ENCODE peak calls at places on chromosomes 2 and 18, in eight cellular contexts. One of them, this sample, is unnamed.

GRCh38 chr2:59206361-59206760 is 965.2 kb upstream of the FANCL start:
- DNase-seq in EL: no peak
- DNase-seq in T-helper 9 cell: no peak
- DNase-seq in BE2C: no peak
- DNase-seq in RPMI7951: no peak
- DNase-seq in frontal cortex: no peak
- DNase-seq in amniotic stem cell: no peak
- DNase-seq in H54: no peak
- DNase-seq in this sample: no peak

GRCh38 chr2:62307469-62308389 is 111.8 kb downstream of the B3GNT2 start:
- DNase-seq in frontal cortex: no peak
- DNase-seq in BE2C: no peak
- DNase-seq in H54: no peak
- DNase-seq in T-helper 9 cell: no peak
- DNase-seq in RPMI7951: no peak
- DNase-seq in EL: no peak
- DNase-seq in amniotic stem cell: no peak
- DNase-seq in this sample: no peak

GRCh38 chr2:67626656-67627055 is 229.5 kb downstream of the ETAA1 start:
- DNase-seq in frontal cortex: no peak
- DNase-seq in EL: peak
- DNase-seq in BE2C: no peak
- DNase-seq in H54: no peak
- DNase-seq in amniotic stem cell: no peak
- DNase-seq in RPMI7951: peak
- DNase-seq in T-helper 9 cell: no peak
- DNase-seq in this sample: no peak

GRCh38 chr2:62501794-62502500 is 4.0 kb downstream of the TMEM17 start:
- DNase-seq in RPMI7951: peak
- DNase-seq in amniotic stem cell: peak
- DNase-seq in T-helper 9 cell: no peak
- DNase-seq in BE2C: no peak
- DNase-seq in EL: peak
- DNase-seq in frontal cortex: no peak
- DNase-seq in H54: no peak
- DNase-seq in this sample: no peak

GRCh38 chr2:201697899-201698298 is 545 bp downstream of the MPP4 start:
- DNase-seq in EL: peak
- DNase-seq in amniotic stem cell: peak
- DNase-seq in RPMI7951: peak
- DNase-seq in T-helper 9 cell: no peak
- DNase-seq in H54: peak
- DNase-seq in BE2C: no peak
- DNase-seq in frontal cortex: no peak
- DNase-seq in this sample: peak

GRCh38 chr18:23689031-23689615 is at the start of gene LAMA3:
- DNase-seq in T-helper 9 cell: peak
- DNase-seq in H54: peak
- DNase-seq in BE2C: peak
- DNase-seq in frontal cortex: peak
- DNase-seq in amniotic stem cell: peak
- DNase-seq in EL: peak
- DNase-seq in RPMI7951: peak
- DNase-seq in this sample: peak

GRCh38 chr2:217273851-217274250 is 414.0 kb upstream of the TNP1 start:
- DNase-seq in BE2C: no peak
- DNase-seq in T-helper 9 cell: no peak
- DNase-seq in RPMI7951: no peak
- DNase-seq in amniotic stem cell: no peak
- DNase-seq in frontal cortex: no peak
- DNase-seq in H54: no peak
- DNase-seq in EL: no peak
- DNase-seq in this sample: no peak

GRCh38 chr2:96323849-96324248 is 1.3 kb upstream of the ITPRIPL1 start:
- DNase-seq in frontal cortex: no peak
- DNase-seq in T-helper 9 cell: no peak
- DNase-seq in RPMI7951: no peak
- DNase-seq in EL: no peak
- DNase-seq in BE2C: no peak
- DNase-seq in H54: no peak
- DNase-seq in amniotic stem cell: no peak
- DNase-seq in this sample: no peak

GRCh38 chr2:7994397-7994951 is 687.4 kb upstream of the ID2 start:
- DNase-seq in RPMI7951: peak
- DNase-seq in EL: no peak
- DNase-seq in T-helper 9 cell: no peak
- DNase-seq in amniotic stem cell: no peak
- DNase-seq in BE2C: peak
- DNase-seq in frontal cortex: no peak
- DNase-seq in H54: no peak
- DNase-seq in this sample: no peak

GRCh38 chr18:78873916-78874505 is 105.6 kb upstream of the SALL3 start:
- DNase-seq in EL: no peak
- DNase-seq in amniotic stem cell: no peak
- DNase-seq in frontal cortex: no peak
- DNase-seq in BE2C: no peak
- DNase-seq in H54: no peak
- DNase-seq in RPMI7951: no peak
- DNase-seq in T-helper 9 cell: no peak
- DNase-seq in this sample: no peak

GRCh38 chr2:133892352-133892913 is 324.2 kb upstream of the NCKAP5 start:
- DNase-seq in RPMI7951: no peak
- DNase-seq in frontal cortex: no peak
- DNase-seq in BE2C: no peak
- DNase-seq in H54: no peak
- DNase-seq in T-helper 9 cell: no peak
- DNase-seq in amniotic stem cell: no peak
- DNase-seq in EL: no peak
- DNase-seq in this sample: no peak

GRCh38 chr2:128390256-128390990 is 71.8 kb upstream of the HS6ST1 start:
- DNase-seq in T-helper 9 cell: no peak
- DNase-seq in BE2C: no peak
- DNase-seq in RPMI7951: no peak
- DNase-seq in H54: no peak
- DNase-seq in amniotic stem cell: no peak
- DNase-seq in EL: no peak
- DNase-seq in frontal cortex: no peak
- DNase-seq in this sample: no peak

GRCh38 chr18:75068682-75069435 is 140.1 kb downstream of the PTGR3 start:
- DNase-seq in EL: no peak
- DNase-seq in frontal cortex: no peak
- DNase-seq in BE2C: no peak
- DNase-seq in T-helper 9 cell: no peak
- DNase-seq in RPMI7951: no peak
- DNase-seq in H54: no peak
- DNase-seq in amniotic stem cell: no peak
- DNase-seq in this sample: peak

GRCh38 chr18:8744656-8745055 is 39.3 kb downstream of the MTCL1 start:
- DNase-seq in H54: no peak
- DNase-seq in EL: no peak
- DNase-seq in RPMI7951: no peak
- DNase-seq in amniotic stem cell: no peak
- DNase-seq in T-helper 9 cell: peak
- DNase-seq in frontal cortex: no peak
- DNase-seq in BE2C: no peak
- DNase-seq in this sample: no peak

GRCh38 chr2:222248256-222248655 is 50.5 kb downstream of the PAX3 start:
- DNase-seq in RPMI7951: no peak
- DNase-seq in H54: no peak
- DNase-seq in EL: no peak
- DNase-seq in T-helper 9 cell: no peak
- DNase-seq in frontal cortex: no peak
- DNase-seq in BE2C: no peak
- DNase-seq in amniotic stem cell: no peak
- DNase-seq in this sample: no peak

GRCh38 chr2:170711774-170712652 is 3.1 kb upstream of the SP5 start:
- DNase-seq in H54: no peak
- DNase-seq in amniotic stem cell: no peak
- DNase-seq in frontal cortex: no peak
- DNase-seq in T-helper 9 cell: no peak
- DNase-seq in RPMI7951: no peak
- DNase-seq in EL: no peak
- DNase-seq in BE2C: no peak
- DNase-seq in this sample: no peak

GRCh38 chr2:189411860-189412259 is 29.4 kb upstream of the WDR75 start:
- DNase-seq in amniotic stem cell: peak
- DNase-seq in BE2C: no peak
- DNase-seq in T-helper 9 cell: no peak
- DNase-seq in RPMI7951: peak
- DNase-seq in EL: peak
- DNase-seq in H54: no peak
- DNase-seq in frontal cortex: no peak
- DNase-seq in this sample: peak

GRCh38 chr2:241774419-241775222 is 2.0 kb upstream of the GAL3ST2 start:
- DNase-seq in BE2C: peak
- DNase-seq in RPMI7951: peak
- DNase-seq in EL: peak
- DNase-seq in amniotic stem cell: no peak
- DNase-seq in frontal cortex: peak
- DNase-seq in H54: peak
- DNase-seq in T-helper 9 cell: no peak
- DNase-seq in this sample: no peak

GRCh38 chr2:205754924-205755321 is 72.6 kb downstream of the NRP2 start:
- DNase-seq in frontal cortex: no peak
- DNase-seq in H54: peak
- DNase-seq in T-helper 9 cell: no peak
- DNase-seq in RPMI7951: peak
- DNase-seq in BE2C: no peak
- DNase-seq in EL: peak
- DNase-seq in amniotic stem cell: no peak
- DNase-seq in this sample: no peak

GRCh38 chr2:120477198-120477597 is 131.3 kb downstream of the INHBB start:
- DNase-seq in amniotic stem cell: no peak
- DNase-seq in H54: no peak
- DNase-seq in T-helper 9 cell: no peak
- DNase-seq in RPMI7951: no peak
- DNase-seq in BE2C: no peak
- DNase-seq in EL: no peak
- DNase-seq in frontal cortex: no peak
- DNase-seq in this sample: no peak

GRCh38 chr2:107001964-107002696 is 116.2 kb upstream of the ST6GAL2 start:
- DNase-seq in frontal cortex: no peak
- DNase-seq in amniotic stem cell: peak
- DNase-seq in RPMI7951: peak
- DNase-seq in H54: no peak
- DNase-seq in T-helper 9 cell: no peak
- DNase-seq in EL: peak
- DNase-seq in BE2C: no peak
- DNase-seq in this sample: no peak

GRCh38 chr18:54962919-54963645 is 3.8 kb upstream of the CCDC68 start:
- DNase-seq in amniotic stem cell: no peak
- DNase-seq in EL: no peak
- DNase-seq in RPMI7951: no peak
- DNase-seq in H54: no peak
- DNase-seq in frontal cortex: no peak
- DNase-seq in BE2C: no peak
- DNase-seq in T-helper 9 cell: no peak
- DNase-seq in this sample: no peak

GRCh38 chr2:65430515-65431416 is 1.6 kb downstream of the SPRED2 start:
- DNase-seq in frontal cortex: peak
- DNase-seq in amniotic stem cell: no peak
- DNase-seq in T-helper 9 cell: peak
- DNase-seq in H54: peak
- DNase-seq in BE2C: peak
- DNase-seq in EL: peak
- DNase-seq in RPMI7951: peak
- DNase-seq in this sample: peak

GRCh38 chr2:100011272-100011711 is 131.1 kb downstream of the AFF3 start:
- DNase-seq in amniotic stem cell: peak
- DNase-seq in EL: peak
- DNase-seq in H54: peak
- DNase-seq in T-helper 9 cell: no peak
- DNase-seq in frontal cortex: no peak
- DNase-seq in RPMI7951: peak
- DNase-seq in BE2C: no peak
- DNase-seq in this sample: no peak

GRCh38 chr18:25734336-25734735 is 356.1 kb downstream of the SS18 start:
- DNase-seq in frontal cortex: no peak
- DNase-seq in H54: no peak
- DNase-seq in EL: no peak
- DNase-seq in BE2C: no peak
- DNase-seq in T-helper 9 cell: no peak
- DNase-seq in RPMI7951: no peak
- DNase-seq in amniotic stem cell: no peak
- DNase-seq in this sample: no peak

GRCh38 chr2:120446236-120447121 is 100.5 kb downstream of the INHBB start:
- DNase-seq in H54: no peak
- DNase-seq in T-helper 9 cell: no peak
- DNase-seq in BE2C: no peak
- DNase-seq in RPMI7951: no peak
- DNase-seq in frontal cortex: no peak
- DNase-seq in EL: no peak
- DNase-seq in amniotic stem cell: no peak
- DNase-seq in this sample: no peak

GRCh38 chr2:212723226-212723625 is 184.6 kb upstream of the ERBB4 start:
- DNase-seq in RPMI7951: peak
- DNase-seq in H54: peak
- DNase-seq in EL: peak
- DNase-seq in frontal cortex: no peak
- DNase-seq in T-helper 9 cell: no peak
- DNase-seq in amniotic stem cell: no peak
- DNase-seq in BE2C: no peak
- DNase-seq in this sample: no peak